ENCODE peak calls at places on chromosomes 4 and X, in ten cellular contexts. R is HCT116, H is prostate gland, N is fibroblast of lung, J is upper lobe of right lung, U is thoracic aorta, X is kidney, P is Caco-2, Z is right atrium auricular region, L is cardiac muscle cell. B is an unnamed sample.

GRCh38 chrX:104285201-104285600 is 30.5 kb upstream of the ESX1 start:
- DNase-seq in R (no peak), H (no peak), N (peak; percentile 54), J (no peak), U (no peak), X (no peak), P (no peak), Z (no peak), L (no peak), B (no peak)

GRCh38 chr4:20496078-20496477 is 204.2 kb upstream of the PACRGL start:
- DNase-seq in R (no peak), H (no peak), N (no peak), J (no peak), U (no peak), X (no peak), P (no peak), Z (no peak), L (no peak), B (no peak)

GRCh38 chr4:144645621-144646522 is at the start of gene HHIP:
- DNase-seq in R (no peak), H (no peak), N (peak; percentile 78), J (peak; percentile 87), U (no peak), X (peak; percentile 83), P (no peak), Z (no peak), L (peak; percentile 62), B (peak; percentile 45)

GRCh38 chr4:128241425-128241913 is 46.1 kb downstream of the PGRMC2 start:
- DNase-seq in R (no peak), H (no peak), N (peak; percentile 93), J (no peak), U (no peak), X (no peak), P (no peak), Z (no peak), L (no peak), B (no peak)

GRCh38 chrX:69077895-69078455 is 87.3 kb downstream of the PJA1 start:
- DNase-seq in R (no peak), H (no peak), N (no peak), J (no peak), U (no peak), X (no peak), P (no peak), Z (no peak), L (no peak), B (no peak)

GRCh38 chrX:101408530-101408836 is 461 bp downstream of the HNRNPH2 start:
- DNase-seq in R (no peak), H (no peak), N (no peak), J (no peak), U (no peak), X (no peak), P (no peak), Z (no peak), L (no peak), B (no peak)

GRCh38 chr4:125739760-125740159 is 425.0 kb downstream of the FAT4 start:
- DNase-seq in R (no peak), H (no peak), N (peak; percentile 55), J (no peak), U (no peak), X (no peak), P (no peak), Z (no peak), L (peak; percentile 15), B (no peak)

GRCh38 chrX:49972313-49972712 is 49.9 kb downstream of the CLCN5 start:
- DNase-seq in R (no peak), H (no peak), N (peak; percentile 29), J (no peak), U (no peak), X (no peak), P (no peak), Z (no peak), L (no peak), B (no peak)

GRCh38 chr4:143667461-143667860 is 33.0 kb downstream of the FREM3 start:
- DNase-seq in R (no peak), H (no peak), N (peak; percentile 82), J (no peak), U (peak; percentile 11), X (no peak), P (no peak), Z (peak; percentile 61), L (no peak), B (peak; percentile 29)

GRCh38 chrX:54248309-54248708 is 65.3 kb upstream of the FAM120C start:
- DNase-seq in R (peak; percentile 6), H (no peak), N (peak; percentile 48), J (no peak), U (no peak), X (no peak), P (no peak), Z (no peak), L (peak; percentile 4), B (no peak)

GRCh38 chr4:184688447-184688846 is 38.9 kb downstream of the PRIMPOL start:
- DNase-seq in R (peak; percentile 54), H (no peak), N (peak; percentile 94), J (no peak), U (no peak), X (no peak), P (no peak), Z (no peak), L (no peak), B (no peak)

GRCh38 chr4:118682928-118683327 is 2.3 kb upstream of the METTL14 start:
- DNase-seq in R (no peak), H (no peak), N (peak; percentile 12), J (no peak), U (no peak), X (no peak), P (no peak), Z (no peak), L (peak; percentile 14), B (no peak)

GRCh38 chrX:156003486-156004185 is 6.1 kb downstream of the IL9R start:
- DNase-seq in R (no peak), H (no peak), N (no peak), J (no peak), U (no peak), X (no peak), P (no peak), Z (no peak), L (no peak), B (no peak)

GRCh38 chrX:156002517-156002916 is 5.0 kb downstream of the IL9R start:
- DNase-seq in R (no peak), H (no peak), N (no peak), J (no peak), U (no peak), X (no peak), P (no peak), Z (no peak), L (no peak), B (no peak)

GRCh38 chrX:156004256-156004655 is 6.8 kb downstream of the IL9R start:
- DNase-seq in R (no peak), H (no peak), N (no peak), J (no peak), U (no peak), X (no peak), P (no peak), Z (no peak), L (no peak), B (no peak)

GRCh38 chrX:156004740-156005139 is 7.2 kb downstream of the IL9R start:
- DNase-seq in R (no peak), H (no peak), N (no peak), J (no peak), U (no peak), X (no peak), P (no peak), Z (no peak), L (no peak), B (no peak)

GRCh38 chrX:156005144-156005543 is 7.6 kb downstream of the IL9R start:
- DNase-seq in R (no peak), H (no peak), N (no peak), J (no peak), U (no peak), X (no peak), P (no peak), Z (no peak), L (no peak), B (no peak)
- H3K4me1 ChIP-seq in R (no peaks in the 10 kb centered on the region), H (no peaks in the 10 kb centered on the region), N (no peaks in the 10 kb centered on the region), J (no peaks in the 10 kb centered on the region), U (no peaks in the 10 kb centered on the region), X (no peaks in the 10 kb centered on the region), P (no peaks in the 10 kb centered on the region), Z (no peaks in the 10 kb centered on the region), L (no peaks in the 10 kb centered on the region), B (no peaks in the 10 kb centered on the region)

DNA sequence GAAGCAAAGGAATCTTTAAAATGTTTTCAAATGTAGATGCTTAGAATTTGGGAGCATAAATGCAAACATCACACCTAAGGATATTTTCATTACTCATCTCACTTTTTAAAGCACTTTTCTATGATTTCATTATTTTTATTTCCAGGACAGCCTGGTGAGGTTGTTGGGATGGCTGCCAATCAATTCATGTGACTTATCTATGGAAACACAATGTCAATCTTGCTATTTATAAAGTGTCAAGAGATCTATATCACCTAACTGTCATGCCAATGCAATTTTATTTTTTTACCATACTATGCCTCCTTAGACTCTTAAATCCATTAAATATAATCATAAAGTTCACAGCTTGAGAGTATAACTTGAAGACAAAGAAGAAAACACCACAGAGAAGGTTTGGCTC is 425.6 kb upstream of the FAT1 start:
- DNase-seq in R (no peak), H (no peak), N (no peak), J (no peak), U (no peak), X (no peak), P (no peak), Z (no peak), L (no peak), B (no peak)
- TF ChIP-seq CTCF in R (no peak), H (no peak), N (no peak), J (no peak), U (no peak), X (no peak), P (no peak), Z (no peak), L (no peak), B (no peak)

GRCh38 chr4:10075158-10075863 is 41.3 kb downstream of the WDR1 start:
- DNase-seq in R (no peak), H (no peak), N (no peak), J (peak; percentile 54), U (no peak), X (peak; percentile 41), P (no peak), Z (no peak), L (no peak), B (no peak)
- H3K36me3 ChIP-seq in R (peaks cover 52% of the 10 kb centered on the region), H (peaks cover 44% of the 10 kb centered on the region), N (peaks cover 57% of the 10 kb centered on the region), J (peaks cover 78% of the 10 kb centered on the region), U (peaks cover 71% of the 10 kb centered on the region), X (peaks cover 54% of the 10 kb centered on the region), P (peaks cover 4% of the 10 kb centered on the region), Z (peaks cover 91% of the 10 kb centered on the region), L (peaks cover 63% of the 10 kb centered on the region), B (peaks cover 18% of the 10 kb centered on the region)

DNA sequence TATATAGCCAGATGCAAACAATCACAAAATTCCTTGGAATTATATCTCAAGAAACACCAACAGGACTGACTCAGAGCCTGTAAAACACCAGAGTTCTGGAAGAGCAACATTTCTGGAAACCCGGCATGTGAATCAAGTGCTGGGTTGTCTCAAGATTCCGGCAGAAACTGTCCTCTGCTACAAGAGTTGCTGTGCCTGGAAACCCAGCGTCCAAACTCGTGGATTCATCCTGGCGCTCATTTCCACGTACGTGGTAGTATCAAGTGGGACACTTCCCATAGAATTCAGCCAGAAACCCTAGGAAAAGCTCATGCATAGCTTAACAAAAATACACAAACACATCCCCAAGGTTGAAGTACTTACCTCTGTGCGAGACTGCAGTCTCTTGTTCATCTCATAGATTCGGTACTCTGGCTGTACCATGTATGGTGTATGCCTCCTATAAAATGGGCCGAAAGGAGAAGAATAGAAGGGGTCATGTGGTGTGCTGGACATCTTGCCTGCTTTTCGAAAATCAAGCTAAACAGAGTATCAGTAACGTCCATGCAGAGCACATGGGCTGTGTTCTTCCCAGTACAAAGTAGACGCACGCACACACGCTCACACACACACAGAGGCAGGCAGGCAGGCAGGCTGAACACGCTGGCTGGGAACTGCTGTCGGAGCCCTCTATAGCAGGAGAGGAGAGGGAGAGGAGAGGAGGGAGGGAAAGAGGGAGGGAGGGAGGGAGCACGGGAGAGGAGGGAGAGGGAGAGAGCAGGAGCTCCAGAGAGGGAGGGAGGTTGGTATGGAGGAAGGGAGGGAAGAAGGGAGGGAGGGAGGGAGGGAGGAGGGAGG is at the start of gene LDB2:
- DNase-seq in R (no peak), H (no peak), N (peak; percentile 92), J (peak; percentile 68), U (no peak), X (peak; percentile 92), P (no peak), Z (peak; percentile 75), L (peak; percentile 83), B (peak; percentile 28)
- H3K4me1 ChIP-seq in R (no peaks in the 10 kb centered on the region), H (no peaks in the 10 kb centered on the region), N (peaks cover 6% of the 10 kb centered on the region), J (peaks cover 4% of the 10 kb centered on the region), U (no peaks in the 10 kb centered on the region), X (no peaks in the 10 kb centered on the region), P (no peaks in the 10 kb centered on the region), Z (no peaks in the 10 kb centered on the region), L (peaks cover 20% of the 10 kb centered on the region), B (no peaks in the 10 kb centered on the region)